ENCODE peak calls at places on chromosome 17, in ten cellular contexts. T is tibial artery, S is cardiac muscle cell, C is fibroblast of pulmonary artery, O is IMR-90, P is hepatocyte, M is AG04450, E is stomach, X is left lung, I is ovary. G is an unnamed sample.

GRCh38 chr17:57935833-57936807 is 19.1 kb downstream of the CUEDC1 start:
- DNase-seq in T (peak; percentile 77), S (peak; percentile 79), C (peak; percentile 58), O (peak; percentile 55), P (no peak), M (no peak), E (no peak), X (no peak), I (peak; percentile 72), G (no peak)

GRCh38 chr17:44887971-44888955 is 11.0 kb downstream of the EFTUD2 start:
- DNase-seq in T (peak; percentile 41), S (no peak), C (no peak), O (no peak), P (no peak), M (no peak), E (no peak), X (no peak), I (no peak), G (no peak)

GRCh38 chr17:42817866-42818265 is 6.2 kb downstream of the BECN1 start:
- DNase-seq in T (no peak), S (no peak), C (peak; percentile 12), O (peak; percentile 56), P (no peak), M (no peak), E (no peak), X (no peak), I (no peak), G (no peak)

GRCh38 chr17:36945959-36946725 is 2.6 kb upstream of the AATF start:
- DNase-seq in T (no peak), S (no peak), C (no peak), O (no peak), P (no peak), M (no peak), E (no peak), X (no peak), I (no peak), G (no peak)

GRCh38 chr17:28763804-28764266 is 20.0 kb downstream of the TRAF4 start:
- DNase-seq in T (peak; percentile 81), S (peak; percentile 83), C (peak; percentile 85), O (peak; percentile 74), P (peak; percentile 88), M (peak; percentile 51), E (peak; percentile 85), X (no peak), I (no peak), G (no peak)

GRCh38 chr17:28249706-28250105 is 69.3 kb upstream of the TMEM97 start:
- DNase-seq in T (no peak), S (no peak), C (no peak), O (no peak), P (no peak), M (no peak), E (no peak), X (no peak), I (no peak), G (no peak)

GRCh38 chr17:34720760-34721159 is 141.4 kb downstream of the TMEM132E start:
- DNase-seq in T (no peak), S (no peak), C (no peak), O (no peak), P (no peak), M (no peak), E (no peak), X (no peak), I (no peak), G (peak; percentile 4)

GRCh38 chr17:15886804-15887203 is 58.1 kb upstream of the ADORA2B start:
- DNase-seq in T (no peak), S (no peak), C (no peak), O (no peak), P (no peak), M (no peak), E (no peak), X (no peak), I (no peak), G (no peak)

GRCh38 chr17:70772761-70773160 is 603.4 kb downstream of the KCNJ2 start:
- DNase-seq in T (no peak), S (no peak), C (no peak), O (no peak), P (no peak), M (no peak), E (no peak), X (no peak), I (no peak), G (no peak)

GRCh38 chr17:53191878-53192277 is 630.8 kb upstream of the KIF2B start:
- DNase-seq in T (no peak), S (no peak), C (no peak), O (no peak), P (no peak), M (no peak), E (no peak), X (no peak), I (no peak), G (no peak)

GRCh38 chr17:82100502-82101298 is 2.7 kb upstream of the FASN start:
- DNase-seq in T (no peak), S (no peak), C (no peak), O (no peak), P (no peak), M (no peak), E (no peak), X (no peak), I (no peak), G (no peak)
- H3K4me3 ChIP-seq in T (no peak overlapping the region), S (no peak overlapping the region), C (no peak overlapping the region), O (no peak overlapping the region), P (no peak overlapping the region), M (no peak overlapping the region), E (no peak overlapping the region), X (no peak overlapping the region), I (no peak overlapping the region), G (no peak overlapping the region)

DNA sequence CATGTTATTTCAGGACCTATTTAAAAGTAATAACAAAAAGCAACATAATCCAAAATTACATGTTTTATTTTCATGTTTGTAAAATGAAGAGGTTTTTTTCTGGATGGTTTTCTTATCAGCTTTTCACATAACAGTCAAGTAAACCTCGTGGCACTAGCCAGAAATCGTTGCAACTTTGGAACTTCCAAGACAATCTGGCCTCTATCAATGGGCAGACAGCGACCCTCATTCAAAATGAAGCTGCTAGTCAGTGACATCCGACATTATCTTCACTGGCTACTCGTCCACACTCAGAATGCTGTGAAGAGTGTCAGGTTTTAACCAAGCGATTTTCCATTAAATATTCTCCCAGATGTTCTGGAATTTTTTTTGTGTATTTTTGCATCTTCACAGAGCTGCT is 22.7 kb downstream of the ZNF652 start:
- DNase-seq in T (no peak), S (no peak), C (no peak), O (no peak), P (no peak), M (no peak), E (no peak), X (no peak), I (no peak), G (no peak)
- TF ChIP-seq CTCF in T (no peak), S (no peak), C (no peak), O (no peak), P (no peak), M (no peak), E (no peak), X (no peak), I (no peak), G (no peak)

DNA sequence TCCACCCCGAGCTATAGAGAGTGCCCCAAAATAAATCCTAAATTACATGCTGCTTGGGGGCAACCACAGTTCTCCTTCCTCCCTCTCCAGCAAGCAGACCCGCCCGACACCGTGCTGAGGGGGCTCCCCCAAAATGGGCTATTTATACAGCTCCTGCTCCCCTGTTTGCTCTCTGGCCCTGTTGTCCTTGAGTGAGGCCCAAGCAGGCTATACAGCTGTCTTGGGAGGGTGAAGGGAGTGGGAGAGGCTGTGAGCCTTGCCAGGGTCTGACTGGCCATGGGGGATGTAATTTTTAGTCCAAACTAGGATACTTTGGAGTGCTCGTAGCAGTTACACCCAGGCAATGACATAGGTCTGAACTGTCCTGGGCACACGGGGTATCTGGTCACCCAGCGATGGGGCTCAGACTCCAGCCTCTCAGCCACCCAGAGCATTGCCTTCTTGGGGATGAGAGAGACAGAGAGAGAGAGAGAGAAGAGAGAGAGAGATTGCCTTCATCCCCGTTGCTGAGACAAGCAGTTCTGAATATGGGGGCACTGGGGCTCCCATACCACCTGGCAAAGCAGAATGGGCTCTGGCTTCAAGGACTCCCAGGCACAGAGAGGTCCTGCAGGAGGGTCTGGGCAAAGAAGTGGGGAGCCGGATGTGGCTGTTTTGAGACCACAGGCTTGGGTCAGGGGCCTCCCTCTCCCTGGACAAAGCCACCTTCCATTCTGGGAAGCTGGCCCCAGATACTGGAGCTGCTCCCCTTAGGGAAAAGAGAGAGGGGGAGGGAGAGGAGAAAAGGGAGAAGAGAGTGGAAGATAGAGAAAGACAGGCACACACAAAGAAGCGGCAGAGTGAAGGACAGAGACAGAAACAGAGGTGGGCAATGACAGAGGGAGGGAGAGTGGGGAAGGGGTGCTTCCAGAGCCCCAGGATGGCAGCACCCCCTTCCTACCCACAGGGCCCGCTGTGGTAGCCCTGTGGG is 10.7 kb upstream of the TMEM92 start:
- DNase-seq in T (peak; percentile 56), S (no peak), C (no peak), O (no peak), P (peak; percentile 3), M (no peak), E (no peak), X (no peak), I (peak; percentile 67), G (no peak)
- H3K4me3 ChIP-seq in T (no peak overlapping the region), S (no peak overlapping the region), C (no peak overlapping the region), O (no peak overlapping the region), P (no peak overlapping the region), M (no peak overlapping the region), E (no peak overlapping the region), X (no peak overlapping the region), I (no peak overlapping the region), G (no peak overlapping the region)

GRCh38 chr17:2170023-2170422 is 115.1 kb downstream of the HIC1 start:
- DNase-seq in T (no peak), S (no peak), C (no peak), O (no peak), P (no peak), M (no peak), E (no peak), X (no peak), I (no peak), G (no peak)
- TF ChIP-seq CTCF in T (no peak), S (peak; percentile 12), C (peak; percentile 4), O (no peak), P (no peak), M (peak; percentile 13), E (no peak), X (no peak), I (no peak), G (peak; percentile 18)